ENCODE peak calls at places on chromosomes 4 and X, in five cellular contexts. P is psoas muscle; A is CD8-positive, alpha-beta T cell; X is H9; M is colonic mucosa. J is an unnamed sample.

GRCh38 chrX:115023139-115023538 is 5.7 kb upstream of the IL13RA2 start:
- DNase-seq in P (no peak), A (no peak), X (no peak), M (no peak), J (peak; percentile 75)

GRCh38 chrX:37745354-37745753 is 34.5 kb upstream of the CYBB start:
- DNase-seq in P (peak; percentile 80), A (peak; percentile 56), X (peak; percentile 57), M (peak; percentile 85), J (no peak)

GRCh38 chrX:19682712-19683331 is 167.5 kb upstream of the MAP3K15 start:
- DNase-seq in P (peak; percentile 75), A (peak; percentile 60), X (peak; percentile 49), M (peak; percentile 45), J (no peak)

GRCh38 chr4:89284828-89285227 is 22.8 kb downstream of the GPRIN3 start:
- DNase-seq in P (no peak), A (no peak), X (no peak), M (no peak), J (no peak)

GRCh38 chr4:105637409-105638258 is 70.9 kb downstream of the INTS12 start:
- DNase-seq in P (peak; percentile 73), A (no peak), X (no peak), M (peak; percentile 70), J (no peak)

GRCh38 chrX:22520128-22520828 is 247.6 kb downstream of the CBLL2 start:
- DNase-seq in P (no peak), A (no peak), X (no peak), M (no peak), J (peak; percentile 32)

GRCh38 chr4:25818293-25819240 is 44.2 kb downstream of the SEL1L3 start:
- DNase-seq in P (no peak), A (no peak), X (no peak), M (no peak), J (no peak)

GRCh38 chr4:57425610-57426009 is 315.4 kb upstream of the IGFBP7 start:
- DNase-seq in P (no peak), A (no peak), X (no peak), M (no peak), J (peak; percentile 71)

GRCh38 chrX:19991350-19991718 is 473 bp upstream of the BCLAF3 start:
- DNase-seq in P (no peak), A (no peak), X (no peak), M (no peak), J (no peak)

GRCh38 chrX:8748855-8749254 is 16.9 kb upstream of the ANOS1 start:
- DNase-seq in P (no peak), A (no peak), X (no peak), M (no peak), J (no peak)

GRCh38 chr4:119958983-119959382 is 107.7 kb downstream of the MAD2L1 start:
- DNase-seq in P (no peak), A (no peak), X (no peak), M (no peak), J (no peak)

GRCh38 chr4:113811329-113811728 is 49.8 kb upstream of the CAMK2D start:
- DNase-seq in P (no peak), A (no peak), X (no peak), M (no peak), J (no peak)

GRCh38 chr4:44583393-44583792 is 68.0 kb downstream of the YIPF7 start:
- DNase-seq in P (no peak), A (no peak), X (peak; percentile 29), M (no peak), J (no peak)

GRCh38 chr4:30720656-30721352 is 635 bp downstream of the PCDH7 start:
- DNase-seq in P (peak; percentile 58), A (no peak), X (peak; percentile 59), M (peak; percentile 24), J (no peak)

GRCh38 chrX:31702208-31702607 is 630.4 kb upstream of the FTHL17 start:
- DNase-seq in P (no peak), A (no peak), X (no peak), M (no peak), J (no peak)

GRCh38 chrX:24153175-24153795 is 3.8 kb downstream of the ZFX start:
- DNase-seq in P (no peak), A (peak; percentile 3), X (peak; percentile 61), M (no peak), J (no peak)
- H3K4me1 ChIP-seq in P (peaks cover 66% of the 10 kb centered on the region), A (peaks cover 38% of the 10 kb centered on the region), X (peaks cover 4% of the 10 kb centered on the region), M (peaks cover 2% of the 10 kb centered on the region), J (peaks cover 32% of the 10 kb centered on the region)

DNA sequence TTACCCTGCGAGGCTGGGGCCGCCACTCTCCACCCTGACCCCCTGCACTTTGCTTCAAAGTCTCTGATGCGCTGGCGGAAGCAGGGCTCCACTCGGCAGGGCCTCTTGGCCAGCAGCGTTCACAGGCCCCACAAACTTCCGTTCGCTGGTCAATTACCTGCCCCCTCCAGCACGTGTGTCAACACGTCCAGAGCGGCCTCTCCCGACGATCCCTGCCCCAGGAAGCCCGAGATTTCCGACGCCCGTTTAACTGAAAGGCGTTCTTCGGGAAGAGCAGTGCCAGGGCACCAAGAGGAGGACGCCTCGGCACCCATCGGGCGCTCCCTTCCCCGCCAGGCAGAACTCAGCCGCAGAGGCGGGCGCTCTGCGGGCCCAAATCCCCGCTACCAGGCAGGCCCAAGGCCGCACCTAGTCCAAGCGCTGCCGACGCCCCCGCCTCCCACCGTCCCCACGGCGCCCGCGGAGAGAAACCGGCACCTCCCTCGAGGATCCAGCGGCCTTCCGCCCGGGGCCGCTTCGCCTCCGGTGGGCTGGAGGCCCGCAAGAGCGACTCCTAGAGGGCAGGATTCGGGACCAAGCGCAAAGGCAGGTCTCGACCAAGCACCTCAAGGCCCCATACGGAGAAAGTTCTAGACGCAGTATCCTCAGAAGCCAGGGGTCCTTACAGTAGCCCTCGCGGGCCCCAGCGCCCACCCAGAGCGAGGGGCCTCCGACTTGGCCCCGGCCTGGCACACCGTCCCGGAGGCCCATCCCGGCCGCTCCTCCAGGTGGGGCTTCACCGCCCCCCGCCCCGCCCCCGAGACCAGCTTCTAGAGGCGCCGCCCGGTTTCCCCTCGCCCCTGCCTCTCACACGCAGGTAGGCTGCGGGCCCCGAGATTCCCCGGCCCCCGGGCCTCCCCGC is 586 bp downstream of the BCAP31 start:
- DNase-seq in P (peak; percentile 63), A (peak; percentile 37), X (peak; percentile 50), M (peak; percentile 53), J (no peak)
- H3K4me1 ChIP-seq in P (peaks cover 36% of the 10 kb centered on the region), A (peaks cover 31% of the 10 kb centered on the region), X (no peaks in the 10 kb centered on the region), M (peaks cover 22% of the 10 kb centered on the region), J (peaks cover 35% of the 10 kb centered on the region)

GRCh38 chr4:92433272-92433758 is 129.5 kb downstream of the GRID2 start:
- DNase-seq in P (no peak), A (no peak), X (peak; percentile 77), M (no peak), J (no peak)
- H3K4me1 ChIP-seq in P (no peaks in the 10 kb centered on the region), A (no peaks in the 10 kb centered on the region), X (peaks cover 12% of the 10 kb centered on the region), M (no peaks in the 10 kb centered on the region), J (no peaks in the 10 kb centered on the region)

GRCh38 chr4:184471872-184472539 is 2.3 kb downstream of the IRF2 start:
- DNase-seq in P (no peak), A (no peak), X (no peak), M (peak; percentile 55), J (no peak)

GRCh38 chr4:184472540-184473264 is 1.6 kb downstream of the IRF2 start:
- DNase-seq in P (peak; percentile 93), A (peak; percentile 28), X (peak; percentile 53), M (peak; percentile 92), J (no peak)

GRCh38 chr4:184473515-184474260 is 662 bp downstream of the IRF2 start:
- DNase-seq in P (peak; percentile 72), A (peak; percentile 24), X (no peak), M (peak; percentile 50), J (no peak)

GRCh38 chr4:184473265-184473514 is 1.2 kb downstream of the IRF2 start:
- DNase-seq in P (no peak), A (no peak), X (no peak), M (no peak), J (no peak)

DNA sequence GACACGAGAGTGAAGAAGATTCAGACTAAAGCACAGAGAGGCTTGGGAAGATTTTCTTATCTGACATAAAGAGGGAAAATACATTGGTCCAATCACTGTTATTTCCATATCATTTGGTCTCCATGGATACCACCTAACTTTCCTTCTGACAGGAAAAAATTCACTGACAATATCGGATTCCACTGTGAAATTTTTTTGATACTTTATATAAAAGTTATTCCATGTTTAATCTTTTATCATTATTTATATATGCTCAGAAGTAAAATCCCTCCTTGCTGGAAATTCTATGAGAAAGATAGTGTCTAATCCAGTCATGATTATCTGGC is 3.6 kb downstream of the IRF2 start:
- DNase-seq in P (no peak), A (no peak), X (no peak), M (no peak), J (no peak)
- H3K4me1 ChIP-seq in P (peaks cover 56% of the 10 kb centered on the region), A (peaks cover 38% of the 10 kb centered on the region), X (peaks cover 3% of the 10 kb centered on the region), M (no peaks in the 10 kb centered on the region), J (peaks cover 16% of the 10 kb centered on the region)

DNA sequence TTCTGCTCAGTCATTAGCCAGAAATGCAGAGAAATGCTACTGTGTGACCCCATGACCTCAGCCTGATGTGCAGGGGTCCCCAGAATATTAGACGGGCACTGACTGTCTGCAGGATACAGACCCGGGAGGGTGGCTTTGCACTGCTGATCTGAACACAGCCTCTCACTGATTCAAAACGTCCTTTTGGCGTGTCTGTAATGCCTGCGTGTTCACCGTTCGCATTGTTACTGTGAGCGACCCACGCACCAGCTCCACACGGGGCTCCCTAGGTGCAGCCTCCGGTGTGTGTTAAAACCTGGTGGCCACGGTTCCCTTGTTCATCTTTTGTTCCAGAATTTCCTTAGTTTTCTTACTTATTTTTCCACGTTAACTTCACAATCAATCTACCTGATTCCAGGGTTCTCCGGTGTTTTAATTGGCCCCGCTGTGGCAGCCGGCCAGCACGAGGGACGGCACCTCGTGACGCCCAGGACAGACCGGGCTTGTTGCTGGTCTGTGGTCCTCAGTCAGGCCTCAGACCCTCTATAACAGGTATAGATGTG is 32.0 kb upstream of the SPON2 start:
- DNase-seq in P (no peak), A (no peak), X (no peak), M (peak; percentile 52), J (no peak)
- H3K4me1 ChIP-seq in P (peaks cover 27% of the 10 kb centered on the region), A (peaks cover 47% of the 10 kb centered on the region), X (no peaks in the 10 kb centered on the region), M (peaks cover 36% of the 10 kb centered on the region), J (peaks cover 3% of the 10 kb centered on the region)

DNA sequence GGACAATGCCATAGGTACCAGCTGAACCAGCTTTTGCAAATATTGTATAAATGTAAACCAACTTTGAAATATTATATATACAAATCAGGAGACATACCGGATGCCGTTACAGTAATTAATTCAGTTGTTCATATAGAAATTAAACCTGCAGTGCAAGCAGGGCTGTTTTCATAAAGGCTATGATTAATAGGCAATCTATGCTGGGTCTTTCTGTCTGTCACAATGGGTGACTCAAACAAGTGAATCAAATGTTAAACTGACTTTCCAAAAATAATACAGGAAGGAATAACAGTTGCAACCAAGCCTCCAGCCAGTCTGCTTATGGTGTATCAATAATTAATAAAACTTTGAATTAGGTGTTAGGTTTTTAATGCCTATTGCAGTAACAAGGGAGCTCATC is 43.9 kb downstream of the GABRB1 start:
- DNase-seq in P (no peak), A (no peak), X (no peak), M (no peak), J (no peak)
- H3K4me1 ChIP-seq in P (no peaks in the 10 kb centered on the region), A (no peaks in the 10 kb centered on the region), X (peaks cover 5% of the 10 kb centered on the region), M (no peaks in the 10 kb centered on the region), J (peaks cover 12% of the 10 kb centered on the region)